ENCODE peak calls at places on chromosomes 2 and 18, in five cellular contexts. X is HCT116, K is fibroblast of lung, S is neural progenitor cell, C is K562. J is an unnamed sample. For H4K20me1 and H3K79me2, the result is how much of the 10 kb centered on the place peaks cover.

GRCh38 chr2:54834721-54835120 is 111.3 kb downstream of the EML6 start:
- DNase-seq in K (no peak), C (no peak), S (no peak), X (no peak), J (no peak)

GRCh38 chr2:195820373-195820772 is 163.3 kb downstream of the SLC39A10 start:
- DNase-seq in S (no peak), C (no peak), X (peak), K (peak), J (no peak)

GRCh38 chr18:24539866-24540604 is 79.6 kb downstream of the HRH4 start:
- DNase-seq in X (no peak), C (no peak), S (no peak), K (no peak), J (no peak)

GRCh38 chr18:33821503-33821902 is 243.5 kb downstream of the ASXL3 start:
- DNase-seq in C (no peak), K (peak), X (no peak), S (no peak), J (no peak)

GRCh38 chr2:3575534-3576324 is 669 bp downstream of the RPS7 start:
- DNase-seq in S (no peak), K (no peak), C (peak), X (no peak), J (peak)

GRCh38 chr2:45005261-45006002 is 3.8 kb downstream of the SIX2 start:
- DNase-seq in C (no peak), X (no peak), K (no peak), S (peak), J (no peak)

GRCh38 chr2:44843641-44844040 is 97.9 kb upstream of the SIX3 start:
- DNase-seq in C (no peak), X (no peak), S (no peak), K (no peak), J (no peak)

GRCh38 chr18:31162419-31162793 is 250 bp downstream of the DSC1 start:
- DNase-seq in X (no peak), S (peak), C (no peak), K (no peak), J (no peak)

GRCh38 chr2:96541326-96541725 is 4.8 kb downstream of the ARID5A start:
- DNase-seq in K (no peak), C (no peak), X (no peak), S (no peak), J (no peak)

GRCh38 chr2:23606968-23607367 is 222.0 kb downstream of the KLHL29 start:
- DNase-seq in S (no peak), K (peak), X (no peak), C (no peak), J (no peak)

GRCh38 chr2:140270229-140270628 is 1490.0 kb upstream of the NXPH2 start:
- DNase-seq in X (no peak), S (no peak), K (peak), C (no peak), J (no peak)

GRCh38 chr2:175742367-175742766 is 259.7 kb downstream of the LNPK start:
- DNase-seq in X (no peak), K (peak), S (no peak), C (no peak), J (no peak)

GRCh38 chr2:172305066-172305465 is 122.3 kb upstream of the ITGA6 start:
- DNase-seq in K (no peak), C (no peak), S (no peak), X (no peak), J (no peak)

GRCh38 chr2:71504611-71505010 is 51.2 kb downstream of the DYSF start:
- DNase-seq in X (no peak), K (no peak), S (no peak), C (no peak), J (no peak)

GRCh38 chr2:184835081-184835728 is 236.9 kb downstream of the ZNF804A start:
- DNase-seq in K (peak), S (no peak), C (no peak), X (no peak), J (no peak)

GRCh38 chr2:239805043-239805329 is 220.2 kb downstream of the NDUFA10 start:
- DNase-seq in X (no peak), K (no peak), S (no peak), C (no peak), J (no peak)

GRCh38 chr2:228581731-228582130 is 400.2 kb upstream of the SPHKAP start:
- DNase-seq in C (no peak), K (peak), X (no peak), S (no peak), J (no peak)

GRCh38 chr2:240098349-240098748 is 37.8 kb downstream of the COPS9 start:
- DNase-seq in X (no peak), S (no peak), C (no peak), K (no peak), J (no peak)

GRCh38 chr2:38060206-38060605 is 15.7 kb downstream of the CYP1B1 start:
- DNase-seq in C (no peak), K (no peak), X (no peak), S (no peak), J (no peak)

GRCh38 chr18:3418083-3418482 is 31.9 kb upstream of the TGIF1 start:
- DNase-seq in X (no peak), C (no peak), S (no peak), K (no peak), J (no peak)

GRCh38 chr2:1653137-1653789 is 91.1 kb downstream of the PXDN start:
- DNase-seq in S (no peak), K (peak), C (no peak), X (no peak), J (no peak)

GRCh38 chr2:5842326-5842725 is 150.1 kb downstream of the SOX11 start:
- DNase-seq in K (no peak), C (no peak), S (no peak), X (no peak), J (no peak)

GRCh38 chr18:8847066-8847755 is 141.9 kb downstream of the MTCL1 start:
- DNase-seq in C (no peak), X (no peak), S (no peak), K (no peak), J (no peak)

GRCh38 chr18:23998018-23998417 is 16.5 kb upstream of the TTC39C start:
- DNase-seq in S (no peak), K (no peak), X (no peak), C (no peak), J (no peak)

GRCh38 chr2:98771771-98772521 is 41.0 kb upstream of the MGAT4A start:
- DNase-seq in C (no peak), K (no peak), X (no peak), S (no peak), J (peak)

GRCh38 chr2:10043256-10043905 is at the start of gene KLF11:
- DNase-seq in S (peak), C (peak), X (peak), K (peak), J (peak)

GRCh38 chr2:50691518-50691917 is 340.4 kb downstream of the NRXN1 start:
- DNase-seq in S (peak), X (no peak), K (no peak), C (no peak), J (no peak)

GRCh38 chr2:51103205-51103604 is 71.3 kb upstream of the NRXN1 start:
- DNase-seq in X (peak), C (no peak), S (peak), K (peak), J (no peak)

GRCh38 chr2:70784320-70784719 is 6.1 kb downstream of the FIGLA start:
- DNase-seq in K (no peak), C (no peak), S (no peak), X (no peak), J (no peak)

GRCh38 chr2:120887844-120888243 is 152.2 kb downstream of the GLI2 start:
- DNase-seq in S (no peak), C (no peak), X (no peak), K (no peak), J (no peak)

GRCh38 chr2:58870704-58871103 is 629.6 kb upstream of the FANCL start:
- DNase-seq in C (peak), S (no peak), K (no peak), X (peak), J (peak)

GRCh38 chr18:57122906-57123510 is 23.9 kb upstream of the BOD1L2 start:
- DNase-seq in C (no peak), X (no peak), S (no peak), K (no peak), J (no peak)

GRCh38 chr2:45610281-45611019 is 617 bp downstream of the SRBD1 start:
- DNase-seq in C (peak), S (peak), K (peak), X (peak), J (peak)

GRCh38 chr18:68507781-68508180 is 207.1 kb downstream of the TMX3 start:
- DNase-seq in X (no peak), K (no peak), C (no peak), S (no peak), J (no peak)

GRCh38 chr2:16105664-16106281 is 165.4 kb downstream of the MYCN start:
- DNase-seq in C (no peak), K (no peak), X (no peak), S (peak), J (no peak)

GRCh38 chr2:9174771-9175441 is 31.7 kb upstream of the ASAP2 start:
- DNase-seq in S (no peak), K (peak), X (no peak), C (no peak), J (peak)

GRCh38 chr18:8998481-8999217 is 103.8 kb upstream of the NDUFV2 start:
- DNase-seq in X (no peak), C (no peak), S (peak), K (peak), J (no peak)

GRCh38 chr2:237524631-237525030 is 37.6 kb downstream of the MLPH start:
- DNase-seq in C (no peak), S (no peak), K (no peak), X (no peak), J (no peak)

GRCh38 chr2:217972490-217972889 is 30.3 kb downstream of the TNS1 start:
- DNase-seq in S (peak), X (no peak), K (peak), C (no peak), J (no peak)

GRCh38 chr2:24438106-24438505 is 52.9 kb upstream of the NCOA1 start:
- DNase-seq in X (no peak), K (peak), C (no peak), S (no peak), J (no peak)

GRCh38 chr2:203811491-203812221 is 55.9 kb upstream of the CTLA4 start:
- DNase-seq in K (peak), C (no peak), S (no peak), X (peak), J (no peak)
- H4K20me1 ChIP-seq in K (under half), C (under half), S (under half), X (under half), J (under half)

GRCh38 chr2:206287197-206287596 is 12.7 kb downstream of the ZDBF2 start:
- DNase-seq in C (no peak), K (no peak), X (no peak), S (no peak), J (no peak)

DNA sequence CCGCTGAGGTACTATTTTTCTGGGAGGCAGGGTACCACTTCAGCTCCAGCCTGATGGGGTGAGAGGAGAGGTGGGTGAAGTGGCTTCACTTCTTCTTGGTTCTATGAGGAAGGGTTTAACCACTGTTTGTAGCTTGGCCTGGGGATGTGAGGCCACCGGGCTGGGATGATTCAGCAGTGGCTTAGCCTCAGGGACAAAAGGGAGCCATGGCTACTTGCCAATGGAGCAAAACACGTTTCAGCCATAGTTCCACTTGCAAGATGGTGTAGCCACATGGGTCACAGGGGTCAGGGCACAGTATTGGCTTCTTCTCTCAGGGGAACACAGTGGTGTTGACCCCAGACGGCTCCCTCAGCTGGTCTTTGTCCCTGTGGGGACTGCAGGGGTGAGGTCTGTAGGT is 14.9 kb downstream of the ZDBF2 start:
- DNase-seq in X (no peak), S (no peak), K (no peak), C (no peak), J (no peak)
- H3K79me2 ChIP-seq in X (under half), S (half or more), K (under half), C (under half), J (under half)

GRCh38 chr2:191020742-191021381 is 6.9 kb upstream of the STAT1 start:
- DNase-seq in X (no peak), C (peak), S (no peak), K (peak), J (no peak)
- H2AFZ ChIP-seq in X (no peak), C (peak), S (peak), K (peak), J (peak)

GRCh38 chr2:66515743-66516142 is 80.8 kb downstream of the MEIS1 start:
- DNase-seq in X (no peak), K (peak), S (no peak), C (peak), J (no peak)
- H4K20me1 ChIP-seq in X (under half), K (under half), S (under half), C (under half), J (under half)